ENCODE peak calls at places on chromosomes 5 and 9, in eight cellular contexts. B is upper lobe of right lung; Z is PC-9; P is GM23248; W is effector memory CD4-positive, alpha-beta T cell; R is endodermal cell; V is WERI-Rb-1; H is mammary epithelial cell. Y is an unnamed sample. For H3K9me3, the result is how much of the 10 kb centered on the place peaks cover.

GRCh38 chr9:82565188-82565966 is 497.6 kb downstream of the RASEF start:
- DNase-seq in R (no peak), P (no peak), H (no peak), W (no peak), Z (no peak), V (no peak), B (no peak), Y (no peak)

GRCh38 chr5:99379187-99379586 is 450.4 kb upstream of the CHD1 start:
- DNase-seq in R (no peak), Z (no peak), P (no peak), H (no peak), W (no peak), V (peak), B (no peak), Y (no peak)

GRCh38 chr5:127909821-127910220 is 173.7 kb upstream of the SLC12A2 start:
- DNase-seq in V (no peak), H (no peak), B (no peak), Z (no peak), R (no peak), P (no peak), W (no peak), Y (no peak)

GRCh38 chr9:105146677-105147076 is 97.8 kb upstream of the SLC44A1 start:
- DNase-seq in Z (no peak), P (no peak), R (no peak), V (no peak), B (no peak), H (no peak), W (no peak), Y (no peak)

GRCh38 chr5:93186031-93186682 is 394.9 kb downstream of the NR2F1-AS1 start:
- DNase-seq in P (peak), R (no peak), B (no peak), V (no peak), W (no peak), H (peak), Z (no peak), Y (no peak)

GRCh38 chr5:126414874-126415502 is 8.2 kb upstream of the GRAMD2B start:
- DNase-seq in V (no peak), B (no peak), H (peak), R (no peak), P (peak), W (no peak), Z (no peak), Y (no peak)

GRCh38 chr5:109837226-109837861 is 147.6 kb downstream of the MAN2A1 start:
- DNase-seq in P (no peak), H (no peak), B (no peak), V (no peak), R (no peak), W (no peak), Z (no peak), Y (no peak)

GRCh38 chr5:100803391-100803790 is 99.7 kb downstream of the ST8SIA4 start:
- DNase-seq in V (no peak), B (no peak), P (peak), Z (no peak), H (no peak), R (no peak), W (no peak), Y (no peak)

GRCh38 chr5:9168791-9169611 is 376.9 kb downstream of the SEMA5A start:
- DNase-seq in W (no peak), Z (no peak), H (peak), P (no peak), B (no peak), R (no peak), V (no peak), Y (no peak)

GRCh38 chr5:86807046-86807712 is 189.4 kb downstream of the COX7C start:
- DNase-seq in V (no peak), W (no peak), Z (no peak), B (no peak), R (no peak), P (no peak), H (no peak), Y (no peak)

GRCh38 chr9:98929866-98930265 is 13.8 kb upstream of the COL15A1 start:
- DNase-seq in H (no peak), Z (no peak), W (no peak), B (no peak), V (peak), P (no peak), R (no peak), Y (no peak)

GRCh38 chr5:107367480-107367879 is 303.3 kb downstream of the EFNA5 start:
- DNase-seq in H (no peak), P (no peak), V (no peak), Z (no peak), W (no peak), R (no peak), B (no peak), Y (no peak)

GRCh38 chr5:171848487-171848886 is 62.9 kb downstream of the SMIM23 start:
- DNase-seq in Z (no peak), W (no peak), P (no peak), H (no peak), V (no peak), R (no peak), B (no peak), Y (no peak)

GRCh38 chr5:174402224-174402812 is 322.1 kb upstream of the MSX2 start:
- DNase-seq in V (no peak), W (no peak), H (no peak), B (no peak), Z (peak), P (no peak), R (no peak), Y (no peak)

GRCh38 chr9:33852216-33852826 is 35.4 kb downstream of the UBE2R2 start:
- DNase-seq in V (peak), P (peak), Z (peak), R (peak), W (peak), B (peak), H (peak), Y (peak)

GRCh38 chr5:173837654-173838053 is 50.5 kb upstream of the CPEB4 start:
- DNase-seq in V (no peak), Z (no peak), H (no peak), P (no peak), B (no peak), R (no peak), W (no peak), Y (no peak)

GRCh38 chr9:117290306-117290705 is 124.6 kb downstream of the ASTN2 start:
- DNase-seq in B (no peak), W (no peak), Z (no peak), R (no peak), V (no peak), P (no peak), H (no peak), Y (no peak)

GRCh38 chr5:95609711-95610110 is 10.2 kb upstream of the GPR150 start:
- DNase-seq in B (no peak), Z (no peak), R (no peak), W (no peak), P (no peak), V (no peak), H (no peak), Y (no peak)

GRCh38 chr5:113336975-113337374 is 97.8 kb downstream of the TSSK1B start:
- DNase-seq in V (peak), P (peak), R (peak), B (no peak), W (no peak), H (peak), Z (no peak), Y (no peak)

GRCh38 chr5:156121234-156121633 is 205.7 kb upstream of the SGCD start:
- DNase-seq in H (no peak), Z (no peak), V (no peak), R (no peak), B (no peak), P (peak), W (no peak), Y (no peak)

GRCh38 chr9:93808115-93809029 is 146.8 kb downstream of the BARX1 start:
- DNase-seq in P (no peak), R (no peak), W (no peak), V (no peak), H (no peak), B (peak), Z (no peak), Y (no peak)

GRCh38 chr9:34671307-34671706 is 8.8 kb upstream of the CCL27 start:
- DNase-seq in H (no peak), V (peak), B (no peak), Z (no peak), P (no peak), W (no peak), R (no peak), Y (no peak)

GRCh38 chr9:127210851-127211730 is 53.5 kb upstream of the GARNL3 start:
- DNase-seq in Z (no peak), W (no peak), H (no peak), V (peak), R (peak), B (peak), P (no peak), Y (no peak)

GRCh38 chr9:84697494-84698114 is 28.1 kb downstream of the NTRK2 start:
- DNase-seq in B (peak), H (peak), W (peak), Z (peak), P (peak), V (peak), R (peak), Y (no peak)

GRCh38 chr9:134550584-134550983 is 91.0 kb upstream of the COL5A1 start:
- DNase-seq in H (no peak), Z (no peak), W (no peak), P (no peak), V (peak), R (peak), B (no peak), Y (no peak)

GRCh38 chr9:135443811-135444470 is 35.6 kb upstream of the PPP1R26 start:
- DNase-seq in B (no peak), P (no peak), W (no peak), H (no peak), R (no peak), V (peak), Z (no peak), Y (no peak)

GRCh38 chr9:96420468-96421219 is 2.5 kb upstream of the ZNF367 start:
- DNase-seq in H (peak), V (no peak), Z (peak), P (peak), B (no peak), W (no peak), R (peak), Y (no peak)

GRCh38 chr9:23663536-23663935 is 162.5 kb downstream of the ELAVL2 start:
- DNase-seq in W (no peak), R (no peak), P (no peak), H (peak), V (no peak), Z (no peak), B (no peak), Y (no peak)

GRCh38 chr5:132778129-132778528 is 1.1 kb upstream of the SEPTIN8 start:
- DNase-seq in W (no peak), V (no peak), Z (no peak), B (no peak), P (no peak), H (no peak), R (no peak), Y (no peak)

GRCh38 chr5:139178948-139179347 is 19.2 kb downstream of the SIL1 start:
- DNase-seq in R (peak), Z (peak), V (no peak), B (no peak), H (peak), P (no peak), W (no peak), Y (no peak)

GRCh38 chr9:135566552-135566951 is 5.0 kb downstream of the PAEP start:
- DNase-seq in Z (no peak), W (no peak), V (no peak), H (peak), R (peak), P (no peak), B (no peak), Y (no peak)

GRCh38 chr5:22649076-22649475 is 204.1 kb downstream of the CDH12 start:
- DNase-seq in H (peak), V (no peak), B (no peak), P (no peak), W (no peak), R (no peak), Z (peak), Y (no peak)

GRCh38 chr5:4044881-4045280 is 449.2 kb downstream of the IRX1 start:
- DNase-seq in R (no peak), B (no peak), Z (no peak), V (no peak), P (no peak), H (no peak), W (no peak), Y (no peak)

GRCh38 chr5:4038994-4039393 is 443.4 kb downstream of the IRX1 start:
- DNase-seq in Z (no peak), B (no peak), R (no peak), P (no peak), V (no peak), H (no peak), W (no peak), Y (no peak)

GRCh38 chr5:4036861-4037260 is 441.2 kb downstream of the IRX1 start:
- DNase-seq in Z (no peak), R (no peak), V (no peak), H (no peak), P (no peak), W (no peak), B (no peak), Y (no peak)

GRCh38 chr5:4043135-4043534 is 447.5 kb downstream of the IRX1 start:
- DNase-seq in R (no peak), W (no peak), B (no peak), P (no peak), H (no peak), Z (no peak), V (no peak), Y (no peak)

GRCh38 chr5:4042311-4042710 is 446.7 kb downstream of the IRX1 start:
- DNase-seq in Z (no peak), V (no peak), B (no peak), P (no peak), H (no peak), R (no peak), W (no peak), Y (no peak)
- H3K9me3 ChIP-seq in Z (under half), V (under half), B (under half), P (under half), H (under half), R (under half), W (under half), Y (under half)

DNA sequence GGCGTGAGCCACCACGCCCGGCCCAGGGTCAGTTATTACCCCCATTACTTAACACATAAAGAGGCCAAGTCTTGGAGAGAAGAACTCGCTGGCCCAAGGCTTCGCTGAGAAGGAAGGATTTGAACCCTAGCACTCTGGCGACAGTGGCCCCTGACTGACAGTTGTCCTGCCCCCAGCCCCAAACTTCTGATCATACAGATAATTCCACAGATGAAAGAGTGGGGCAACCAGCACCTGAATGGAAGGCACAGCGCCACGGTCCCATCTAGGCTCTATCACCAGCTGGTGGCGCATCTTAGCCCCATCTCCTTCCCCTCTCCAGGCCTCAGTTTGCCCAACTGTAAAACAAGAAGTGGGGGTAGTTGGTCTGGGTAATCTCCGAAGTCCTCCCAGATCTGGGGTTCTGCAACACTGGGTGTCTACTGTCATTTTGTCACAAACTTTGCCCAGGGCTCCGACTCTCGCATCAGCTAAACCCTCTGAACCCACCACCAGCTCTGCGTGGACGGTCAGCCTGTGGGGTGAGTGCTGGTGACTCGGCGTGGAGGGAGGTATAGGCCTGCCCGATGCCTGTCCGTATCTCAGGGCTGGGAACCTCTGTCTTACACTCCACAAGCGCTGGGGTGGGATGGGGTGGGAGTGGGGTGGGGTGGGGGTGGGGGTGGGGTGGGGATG is 209.3 kb downstream of the C9orf50 start:
- DNase-seq in P (no peak), Z (no peak), V (no peak), W (no peak), H (no peak), R (no peak), B (no peak), Y (no peak)
- H3K27ac ChIP-seq in P (no peak), Z (no peak), V (no peak), W (no peak), H (no peak), R (no peak), B (no peak), Y (no peak)

GRCh38 chr5:179113945-179114641 is 53.9 kb downstream of the ZNF354C start:
- DNase-seq in Z (no peak), P (no peak), V (no peak), B (no peak), R (peak), W (no peak), H (no peak), Y (no peak)

GRCh38 chr5:179113143-179113530 is 53.0 kb downstream of the ZNF354C start:
- DNase-seq in V (no peak), R (peak), Z (no peak), B (no peak), W (no peak), H (no peak), P (no peak), Y (no peak)

GRCh38 chr5:179115845-179116524 is 55.8 kb downstream of the ZNF354C start:
- DNase-seq in P (no peak), R (peak), W (no peak), B (peak), Z (no peak), V (no peak), H (no peak), Y (no peak)

GRCh38 chr5:179114756-179115155 is 54.6 kb downstream of the ZNF354C start:
- DNase-seq in Z (no peak), P (no peak), V (no peak), W (no peak), B (peak), H (no peak), R (peak), Y (no peak)

GRCh38 chr5:179115307-179115706 is 55.1 kb downstream of the ZNF354C start:
- DNase-seq in H (no peak), W (no peak), B (no peak), R (peak), Z (no peak), P (no peak), V (no peak), Y (no peak)
- H3K9me3 ChIP-seq in H (half or more), W (under half), B (under half), R (under half), Z (under half), P (under half), V (under half), Y (under half)

GRCh38 chr5:40502045-40502444 is 177.7 kb upstream of the PTGER4 start:
- DNase-seq in H (no peak), V (no peak), R (no peak), W (no peak), B (no peak), Z (no peak), P (no peak), Y (no peak)

GRCh38 chr5:40507095-40507494 is 172.6 kb upstream of the PTGER4 start:
- DNase-seq in Z (no peak), W (no peak), B (no peak), H (no peak), R (no peak), V (no peak), P (no peak), Y (peak)

GRCh38 chr5:40502736-40503135 is 177.0 kb upstream of the PTGER4 start:
- DNase-seq in H (no peak), R (no peak), P (no peak), W (no peak), Z (no peak), B (no peak), V (no peak), Y (no peak)

GRCh38 chr5:40505031-40505430 is 174.7 kb upstream of the PTGER4 start:
- DNase-seq in Z (no peak), R (no peak), B (no peak), H (no peak), P (no peak), V (no peak), W (no peak), Y (no peak)

GRCh38 chr5:40503438-40503837 is 176.3 kb upstream of the PTGER4 start:
- DNase-seq in W (no peak), Z (no peak), P (no peak), H (no peak), R (no peak), B (no peak), V (no peak), Y (peak)
- H3K27ac ChIP-seq in W (no peak), Z (no peak), P (no peak), H (no peak), R (no peak), B (no peak), V (no peak), Y (no peak)

DNA sequence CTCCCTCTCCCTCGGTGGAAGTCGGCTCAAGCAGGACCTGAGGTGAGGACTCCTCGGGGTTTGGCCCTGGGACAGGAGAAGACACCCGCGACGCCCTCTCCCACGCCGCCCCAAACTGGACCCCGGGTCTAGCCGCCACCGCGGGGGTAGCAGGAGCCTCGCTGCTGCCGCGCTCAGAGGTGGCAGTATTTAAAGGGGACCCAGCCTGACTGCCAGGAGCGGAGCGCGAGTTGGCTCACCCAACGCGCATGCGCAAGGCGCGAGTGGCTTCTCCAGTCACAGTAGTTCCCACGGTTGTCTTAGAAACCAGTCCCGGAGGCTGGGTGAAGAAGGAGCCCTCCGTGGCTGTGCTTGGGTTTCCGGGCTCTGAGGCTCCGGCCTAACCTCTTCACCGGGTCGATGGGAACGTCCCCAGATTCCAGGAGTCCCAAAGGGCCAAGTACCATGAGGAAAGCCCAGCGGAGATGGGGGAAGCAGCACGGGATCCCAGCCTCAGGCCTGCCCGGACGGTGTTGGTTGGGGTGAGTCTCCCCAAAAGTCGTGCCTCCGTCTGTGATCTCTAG is 477.8 kb downstream of the SPATA31A7 start:
- DNase-seq in Z (no peak), P (no peak), V (no peak), B (peak), W (no peak), H (no peak), R (no peak), Y (no peak)
- H3K9me3 ChIP-seq in Z (under half), P (under half), V (under half), B (under half), W (under half), H (under half), R (under half), Y (under half)

DNA sequence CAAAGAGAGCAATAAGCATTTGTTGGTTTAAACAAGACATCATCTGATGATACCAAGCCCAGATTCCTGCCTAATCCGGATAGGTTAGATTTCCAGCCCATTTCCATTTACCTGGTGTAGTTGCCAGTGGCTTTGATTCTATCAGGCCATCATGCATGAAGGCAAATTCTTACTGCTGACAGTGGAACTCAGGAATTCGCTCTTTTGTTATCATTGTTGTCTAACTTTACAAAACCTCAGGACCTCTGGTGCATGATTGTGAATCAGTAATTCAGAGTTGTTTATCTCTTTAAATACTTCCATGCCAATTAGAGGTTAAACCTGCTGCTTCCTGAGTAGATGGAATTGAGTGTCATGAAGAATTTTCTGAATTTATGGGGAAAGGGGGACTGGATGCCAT is 76.5 kb downstream of the C9orf152 start:
- DNase-seq in P (no peak), V (no peak), H (peak), B (no peak), Z (peak), W (no peak), R (no peak), Y (no peak)
- H3K27ac ChIP-seq in P (no peak), V (no peak), H (no peak), B (no peak), Z (peak), W (no peak), R (no peak), Y (no peak)

GRCh38 chr5:89777758-89778157 is 631.8 kb downstream of the CETN3 start:
- DNase-seq in W (no peak), B (peak), P (no peak), Z (no peak), H (no peak), R (no peak), V (no peak), Y (no peak)
- H3K9me3 ChIP-seq in W (under half), B (under half), P (under half), Z (under half), H (under half), R (under half), V (under half), Y (under half)

GRCh38 chr5:71631070-71631469 is 43.9 kb downstream of the MCCC2 start:
- DNase-seq in R (no peak), B (no peak), H (no peak), W (no peak), P (no peak), Z (no peak), V (no peak), Y (no peak)
- H3K27ac ChIP-seq in R (no peak), B (no peak), H (no peak), W (no peak), P (no peak), Z (no peak), V (no peak), Y (no peak)

GRCh38 chr9:8268881-8269280 is 469.3 kb upstream of the DMAC1 start:
- DNase-seq in V (no peak), R (no peak), H (no peak), P (no peak), W (no peak), Z (no peak), B (no peak), Y (no peak)
- H3K9me3 ChIP-seq in V (under half), R (under half), H (under half), P (under half), W (under half), Z (under half), B (under half), Y (under half)

Y was measured in naive thymus-derived CD4-positive, alpha-beta T cell.